ENCODE peak calls at places on chromosomes 16 and 17, in five cellular contexts. F is fibroblast of lung, I is ovary, S is SK-N-MC, N is lung. V is an unnamed sample.

GRCh38 chr17:48752399-48753288 is 24.1 kb upstream of the HOXB13 start:
- DNase-seq in F (no peak), I (no peak), S (no peak), N (no peak), V (peak; percentile 67)

GRCh38 chr16:3698941-3699340 is 18.4 kb downstream of the TRAP1 start:
- DNase-seq in F (peak; percentile 22), I (no peak), S (no peak), N (no peak), V (no peak)

GRCh38 chr17:66619196-66619595 is 215.7 kb upstream of the CACNG5 start:
- DNase-seq in F (no peak), I (no peak), S (no peak), N (no peak), V (no peak)

GRCh38 chr17:40598021-40598927 is 33.0 kb upstream of the CCR7 start:
- DNase-seq in F (no peak), I (no peak), S (no peak), N (no peak), V (no peak)

GRCh38 chr17:21033350-21033749 is 9.5 kb downstream of the USP22 start:
- DNase-seq in F (peak; percentile 48), I (no peak), S (no peak), N (no peak), V (no peak)

GRCh38 chr16:6852643-6853042 is 480.0 kb upstream of the RBFOX1 start:
- DNase-seq in F (no peak), I (no peak), S (no peak), N (no peak), V (no peak)

GRCh38 chr16:9844361-9844760 is 337.9 kb downstream of the GRIN2A start:
- DNase-seq in F (peak; percentile 75), I (no peak), S (no peak), N (no peak), V (no peak)

GRCh38 chr17:35028531-35029262 is 34.8 kb downstream of the RFFL start:
- DNase-seq in F (peak; percentile 25), I (no peak), S (no peak), N (no peak), V (no peak)

GRCh38 chr16:9102379-9102778 is 10.9 kb downstream of the HAPSTR1 start:
- DNase-seq in F (peak; percentile 94), I (no peak), S (no peak), N (peak; percentile 26), V (no peak)

GRCh38 chr16:71645450-71645849 is 19.5 kb downstream of the MARVELD3 start:
- DNase-seq in F (peak; percentile 30), I (no peak), S (no peak), N (no peak), V (peak; percentile 73)

GRCh38 chr17:57705921-57706695 is 39.0 kb downstream of the CCDC182 start:
- DNase-seq in F (no peak), I (no peak), S (no peak), N (peak; percentile 18), V (no peak)

GRCh38 chr17:41689497-41690299 is 1.0 kb downstream of the EIF1 start:
- DNase-seq in F (peak; percentile 59), I (no peak), S (no peak), N (peak; percentile 53), V (peak; percentile 84)

DNA sequence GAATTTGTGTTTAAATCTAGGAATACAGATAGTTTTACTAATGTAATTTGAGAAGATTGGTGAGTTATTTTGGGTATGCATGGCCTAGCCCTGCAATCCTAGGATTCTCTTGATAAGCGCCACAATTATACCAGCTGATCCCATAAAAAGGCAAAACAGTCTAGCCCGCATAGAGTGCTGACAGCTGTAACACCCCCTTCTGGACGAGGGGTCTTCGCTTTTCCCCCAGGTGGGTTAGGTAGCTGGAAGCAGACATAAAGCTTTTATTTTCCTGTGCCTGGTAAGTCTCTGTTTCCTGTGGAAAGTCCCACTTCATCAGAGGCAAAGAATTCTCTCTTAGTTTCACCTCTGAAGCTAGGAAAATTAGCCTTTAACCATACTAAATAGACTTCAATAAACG is 108.3 kb downstream of the YPEL2 start:
- DNase-seq in F (no peak), I (no peak), S (no peak), N (no peak), V (no peak)
- H3K27ac ChIP-seq in F (no peak overlapping the region), I (no peak overlapping the region), S (no peak overlapping the region), N (peak overlapping the region; percentile 31), V (no peak overlapping the region)

GRCh38 chr16:85372627-85373372 is 240.3 kb upstream of the GSE1 start:
- DNase-seq in F (peak; percentile 84), I (no peak), S (no peak), N (no peak), V (no peak)

GRCh38 chr16:85371948-85372347 is 241.2 kb upstream of the GSE1 start:
- DNase-seq in F (no peak), I (no peak), S (no peak), N (no peak), V (no peak)

GRCh38 chr16:85370543-85370880 is 242.6 kb upstream of the GSE1 start:
- DNase-seq in F (no peak), I (no peak), S (no peak), N (no peak), V (no peak)

GRCh38 chr16:85369741-85370528 is 243.2 kb upstream of the GSE1 start:
- DNase-seq in F (no peak), I (no peak), S (no peak), N (peak; percentile 53), V (peak; percentile 93)

DNA sequence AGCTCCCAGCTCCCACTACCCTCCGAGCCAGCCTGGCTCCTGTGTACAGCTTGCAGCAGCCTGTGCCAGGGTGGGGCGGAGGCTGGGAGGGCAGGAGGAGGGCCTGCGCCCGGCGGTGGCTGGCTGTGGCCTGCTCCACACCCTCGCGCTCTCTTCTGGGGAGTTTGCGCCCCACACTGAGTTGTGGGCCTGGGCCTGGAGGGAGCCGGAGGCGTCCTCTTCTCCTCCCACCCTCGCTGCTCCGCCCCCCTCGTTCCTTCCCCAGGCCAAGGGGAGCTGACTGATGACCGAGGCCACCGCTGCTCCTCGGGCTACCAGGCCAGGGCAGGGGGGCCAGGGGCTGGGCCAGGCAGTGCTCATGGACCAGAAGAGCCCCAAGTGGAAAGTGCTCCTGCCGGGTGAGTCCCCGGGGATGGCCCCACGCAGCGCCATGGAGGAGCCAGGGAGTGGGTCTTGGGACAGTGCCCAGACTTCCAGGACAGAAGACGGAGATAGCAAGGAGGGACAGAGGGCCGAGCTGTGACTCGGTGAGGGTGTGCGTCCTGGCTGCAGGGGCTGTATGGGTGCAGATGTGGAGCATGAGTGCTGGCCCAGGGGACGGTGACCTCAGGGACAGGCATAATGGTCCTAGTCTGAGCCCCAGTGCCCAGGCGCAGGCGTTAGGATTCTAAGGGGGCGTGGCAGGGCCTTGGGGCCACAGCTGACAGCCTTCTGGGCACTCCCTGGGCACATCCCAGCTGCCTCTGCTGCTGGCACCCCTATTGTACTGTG is 242.1 kb upstream of the GSE1 start:
- DNase-seq in F (peak; percentile 42), I (no peak), S (no peak), N (peak; percentile 52), V (no peak)
- H3K27ac ChIP-seq in F (no peak overlapping the region), I (no peak overlapping the region), S (no peak overlapping the region), N (peak overlapping the region; percentile 13), V (no peak overlapping the region)

GRCh38 chr17:30345089-30345433 is 11.2 kb upstream of the TMIGD1 start:
- DNase-seq in F (no peak), I (no peak), S (no peak), N (no peak), V (no peak)
- H3K27ac ChIP-seq in F (no peak overlapping the region), I (no peak overlapping the region), S (no peak overlapping the region), N (no peak overlapping the region), V (no peak overlapping the region)

GRCh38 chr17:72514321-72514861 is 393.6 kb downstream of the SOX9 start:
- DNase-seq in F (peak; percentile 82), I (no peak), S (no peak), N (no peak), V (no peak)

GRCh38 chr17:72517413-72518237 is 396.8 kb downstream of the SOX9 start:
- DNase-seq in F (peak; percentile 45), I (no peak), S (no peak), N (no peak), V (no peak)

GRCh38 chr17:72516772-72517399 is 396.1 kb downstream of the SOX9 start:
- DNase-seq in F (peak; percentile 63), I (no peak), S (no peak), N (no peak), V (no peak)

GRCh38 chr17:72514888-72515287 is 394.1 kb downstream of the SOX9 start:
- DNase-seq in F (peak; percentile 96), I (peak; percentile 56), S (no peak), N (no peak), V (no peak)

GRCh38 chr17:72515291-72516065 is 394.7 kb downstream of the SOX9 start:
- DNase-seq in F (peak; percentile 87), I (no peak), S (no peak), N (no peak), V (no peak)
- H3K27ac ChIP-seq in F (peak overlapping the region; percentile 49), I (peak overlapping the region; percentile 21), S (no peak overlapping the region), N (no peak overlapping the region), V (peak overlapping the region; percentile 19)

GRCh38 chr17:81556175-81556691 is 4.1 kb upstream of the FAAP100 start:
- DNase-seq in F (peak; percentile 51), I (no peak), S (no peak), N (no peak), V (no peak)
- H3K27ac ChIP-seq in F (no peak overlapping the region), I (no peak overlapping the region), S (no peak overlapping the region), N (no peak overlapping the region), V (no peak overlapping the region)

DNA sequence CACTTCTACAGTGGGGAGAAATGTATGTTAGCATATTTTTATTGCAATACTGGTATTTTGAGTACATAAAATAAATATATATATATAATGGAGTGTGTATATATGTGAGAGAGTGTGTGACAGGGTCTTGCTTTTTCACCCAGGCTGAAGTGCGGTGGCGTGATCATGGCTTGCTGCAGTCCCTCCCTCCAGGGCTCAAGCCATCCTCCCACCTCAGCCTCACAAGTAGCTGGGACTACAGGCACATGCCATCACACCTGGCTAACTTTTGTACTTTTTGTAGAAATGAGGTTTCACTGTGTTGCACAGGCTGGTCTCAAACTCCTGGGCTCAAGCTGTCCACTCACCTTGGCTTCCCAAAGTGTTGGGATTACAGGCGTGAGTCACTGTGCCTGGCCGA is 4.1 kb downstream of the CYLD start:
- DNase-seq in F (no peak), I (no peak), S (no peak), N (no peak), V (no peak)
- H3K27ac ChIP-seq in F (no peak overlapping the region), I (no peak overlapping the region), S (no peak overlapping the region), N (no peak overlapping the region), V (no peak overlapping the region)

GRCh38 chr16:70575376-70575775 is 51.8 kb downstream of the SF3B3 start:
- DNase-seq in F (no peak), I (no peak), S (no peak), N (no peak), V (no peak)

GRCh38 chr16:70574595-70575271 is 51.1 kb downstream of the SF3B3 start:
- DNase-seq in F (no peak), I (no peak), S (no peak), N (no peak), V (no peak)

GRCh38 chr16:70578035-70578434 is 54.4 kb downstream of the SF3B3 start:
- DNase-seq in F (no peak), I (no peak), S (no peak), N (no peak), V (peak; percentile 54)

GRCh38 chr16:70577256-70577698 is 53.7 kb downstream of the SF3B3 start:
- DNase-seq in F (peak; percentile 80), I (no peak), S (no peak), N (no peak), V (peak; percentile 61)

GRCh38 chr16:70576431-70577255 is 53.0 kb downstream of the SF3B3 start:
- DNase-seq in F (peak; percentile 63), I (no peak), S (no peak), N (no peak), V (peak; percentile 54)
- H3K27ac ChIP-seq in F (peak overlapping the region; percentile 36), I (peak overlapping the region; percentile 30), S (peak overlapping the region; percentile 60), N (peak overlapping the region; percentile 69), V (peak overlapping the region; percentile 58)

GRCh38 chr17:42708588-42708987 is 26.3 kb downstream of the CNTNAP1 start:
- DNase-seq in F (no peak), I (no peak), S (no peak), N (no peak), V (no peak)
- H3K27ac ChIP-seq in F (no peak overlapping the region), I (no peak overlapping the region), S (no peak overlapping the region), N (no peak overlapping the region), V (no peak overlapping the region)

V was measured in endodermal cell.